ENCODE peak calls at places on chromosomes 7 and 10, in four cellular contexts. P is lung, U is HFF-Myc, L is cardiac muscle cell. X is an unnamed sample.

GRCh38 chr7:55774327-55775050 is 88.1 kb downstream of the SEPTIN14 start:
- DNase-seq in P (peak; percentile 30), U (no peak), L (no peak), X (no peak)

GRCh38 chr10:107814865-107815487 is 650.5 kb upstream of the SORCS1 start:
- DNase-seq in P (peak; percentile 36), U (peak; percentile 7), L (peak; percentile 58), X (no peak)

GRCh38 chr7:10973942-10974716 is 457 bp downstream of the PHF14 start:
- DNase-seq in P (no peak), U (peak; percentile 6), L (peak; percentile 40), X (no peak)

GRCh38 chr7:50533849-50534248 is 31.4 kb downstream of the DDC start:
- DNase-seq in P (peak; percentile 14), U (no peak), L (no peak), X (no peak)

GRCh38 chr10:130491698-130492050 is 355.5 kb downstream of the GLRX3 start:
- DNase-seq in P (no peak), U (no peak), L (no peak), X (no peak)

GRCh38 chr10:80504897-80505465 is 32.7 kb upstream of the SH2D4B start:
- DNase-seq in P (no peak), U (no peak), L (no peak), X (no peak)

GRCh38 chr7:17185690-17186070 is 112.8 kb upstream of the AHR start:
- DNase-seq in P (no peak), U (peak; percentile 49), L (peak; percentile 75), X (no peak)

GRCh38 chr7:16431646-16432424 is 10.5 kb upstream of the CRPPA start:
- DNase-seq in P (no peak), U (no peak), L (peak; percentile 30), X (no peak)

GRCh38 chr10:27745380-27745718 is 270 bp downstream of the MKX start:
- DNase-seq in P (no peak), U (no peak), L (no peak), X (no peak)

GRCh38 chr10:8766899-8767298 is 712.4 kb downstream of the GATA3 start:
- DNase-seq in P (no peak), U (no peak), L (no peak), X (no peak)

GRCh38 chr7:4712371-4713182 is 30.5 kb downstream of the FOXK1 start:
- DNase-seq in P (no peak), U (peak; percentile 56), L (no peak), X (no peak)

GRCh38 chr7:1512781-1513656 is 8.8 kb upstream of the INTS1 start:
- DNase-seq in P (no peak), U (no peak), L (peak; percentile 41), X (peak; percentile 22)

GRCh38 chr10:32955299-32955772 is 2.7 kb downstream of the ITGB1 start:
- DNase-seq in P (no peak), U (no peak), L (no peak), X (no peak)
- H3K4me3 ChIP-seq in P (no peak overlapping the region), U (peak overlapping the region; percentile 90), L (peak overlapping the region; percentile 7), X (peak overlapping the region; percentile 93)

DNA sequence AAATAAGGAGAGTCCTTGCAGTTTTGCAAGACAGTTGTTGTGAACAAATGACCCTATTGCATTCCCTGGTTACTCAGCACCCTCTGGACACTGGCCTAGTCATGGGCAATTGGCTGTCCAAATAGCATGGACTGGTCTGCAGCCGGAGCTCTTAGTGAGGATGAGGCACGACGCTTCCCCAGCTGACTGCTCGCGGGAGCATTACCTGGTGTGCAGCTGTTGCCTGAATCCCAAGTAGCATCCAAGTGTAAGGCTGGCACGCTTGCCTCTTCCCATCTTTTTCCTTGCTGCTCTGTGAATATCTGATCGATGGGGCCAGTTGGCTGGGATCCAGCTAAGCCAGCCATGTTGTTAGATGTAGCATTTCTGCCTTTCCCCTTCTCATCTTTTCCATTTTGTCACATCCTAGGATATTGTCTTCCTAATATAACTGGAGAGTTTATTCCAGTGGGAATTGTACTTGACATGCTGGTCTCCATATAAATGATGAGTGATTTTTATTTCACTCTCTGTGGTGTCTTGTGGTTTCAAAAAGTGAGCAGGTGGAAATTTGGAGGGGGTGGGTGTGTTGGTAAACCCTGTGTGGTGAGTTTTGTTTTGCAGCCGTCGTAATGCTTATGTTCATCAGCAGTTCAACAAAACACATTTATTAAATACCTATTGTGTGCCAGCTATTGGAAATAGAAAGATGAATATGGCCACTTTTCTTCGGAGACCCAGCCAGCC is 99.9 kb downstream of the SND1 start:
- DNase-seq in P (no peak), U (no peak), L (peak; percentile 52), X (no peak)
- H3K4me3 ChIP-seq in P (no peak overlapping the region), U (no peak overlapping the region), L (no peak overlapping the region), X (no peak overlapping the region)

DNA sequence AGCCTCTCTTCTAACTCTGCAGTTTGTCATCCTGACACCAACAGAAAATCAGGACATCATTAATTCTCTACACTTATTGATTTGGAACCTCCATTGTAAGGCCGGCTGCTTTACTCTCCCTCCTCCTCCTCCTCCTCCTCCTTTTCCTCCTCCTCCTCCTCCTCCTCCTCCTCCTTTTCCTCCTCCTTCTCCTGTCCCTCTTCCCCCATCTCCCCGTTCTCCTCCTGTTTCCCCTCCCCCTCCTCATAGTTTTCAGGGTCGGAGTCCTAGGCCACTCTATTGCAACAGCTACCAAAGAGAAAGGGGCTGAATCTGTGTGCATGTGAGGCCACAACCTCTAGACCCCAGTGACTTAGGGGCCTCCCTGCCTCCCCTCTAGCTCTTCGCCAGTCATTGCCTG is 136.1 kb downstream of the HECW1 start:
- DNase-seq in P (no peak), U (no peak), L (no peak), X (no peak)
- H3K4me3 ChIP-seq in P (no peak overlapping the region), U (peak overlapping the region; percentile 43), L (no peak overlapping the region), X (no peak overlapping the region)

GRCh38 chr7:77904252-77904651 is 105.7 kb downstream of the PHTF2 start:
- DNase-seq in P (no peak), U (no peak), L (no peak), X (no peak)
- H3K4me3 ChIP-seq in P (no peak overlapping the region), U (no peak overlapping the region), L (no peak overlapping the region), X (no peak overlapping the region)

GRCh38 chr10:89303161-89303560 is 1.3 kb downstream of the IFIT2 start:
- DNase-seq in P (no peak), U (no peak), L (no peak), X (no peak)
- H3K4me3 ChIP-seq in P (peak overlapping the region; percentile 6), U (no peak overlapping the region), L (no peak overlapping the region), X (peak overlapping the region; percentile 5)

DNA sequence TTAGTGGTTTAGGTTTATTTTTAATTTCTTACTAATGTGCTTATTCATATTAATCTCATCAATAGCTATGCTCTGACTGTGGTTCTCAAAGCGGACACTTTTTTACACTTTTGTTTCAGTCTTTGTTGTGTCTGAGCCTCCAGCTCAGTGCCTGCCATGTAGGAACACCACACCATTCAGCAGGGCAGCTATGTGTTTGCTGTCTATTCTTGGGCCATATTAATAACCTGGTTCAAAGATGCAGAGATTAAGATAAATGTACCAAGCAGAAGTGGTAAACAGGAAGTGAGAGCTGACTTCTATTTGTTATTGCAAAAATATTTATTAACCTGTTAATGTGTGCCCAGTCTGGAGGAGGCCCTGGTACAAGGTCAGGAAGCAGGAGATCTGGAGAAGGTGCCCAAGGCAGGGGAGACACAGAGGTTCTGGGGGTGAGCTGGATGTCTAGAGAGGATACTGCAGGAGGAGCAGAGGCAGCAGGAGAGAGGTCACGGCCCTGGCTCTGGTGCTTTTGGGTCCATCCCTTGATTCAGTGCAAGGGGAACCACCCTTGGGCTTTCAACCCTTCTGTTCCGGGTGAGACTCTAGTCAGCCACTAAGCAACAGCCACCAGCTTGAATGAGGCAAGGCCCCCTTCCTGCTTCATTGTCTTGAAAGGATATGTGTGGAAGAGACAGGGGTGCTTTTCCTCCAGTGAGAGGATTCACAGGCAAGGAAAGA is 1.9 kb downstream of the TBXAS1 start:
- DNase-seq in P (no peak), U (no peak), L (no peak), X (no peak)
- H3K4me3 ChIP-seq in P (no peak overlapping the region), U (no peak overlapping the region), L (no peak overlapping the region), X (peak overlapping the region; percentile 25)

GRCh38 chr7:88759956-88760515 is 536 bp downstream of the ZNF804B start:
- DNase-seq in P (no peak), U (no peak), L (no peak), X (no peak)

GRCh38 chr7:88758355-88759215 is 915 bp upstream of the ZNF804B start:
- DNase-seq in P (no peak), U (no peak), L (peak; percentile 22), X (no peak)

GRCh38 chr7:88761779-88762178 is 2.3 kb downstream of the ZNF804B start:
- DNase-seq in P (no peak), U (no peak), L (no peak), X (no peak)

GRCh38 chr7:88757371-88757770 is 2.1 kb upstream of the ZNF804B start:
- DNase-seq in P (no peak), U (no peak), L (no peak), X (no peak)

DNA sequence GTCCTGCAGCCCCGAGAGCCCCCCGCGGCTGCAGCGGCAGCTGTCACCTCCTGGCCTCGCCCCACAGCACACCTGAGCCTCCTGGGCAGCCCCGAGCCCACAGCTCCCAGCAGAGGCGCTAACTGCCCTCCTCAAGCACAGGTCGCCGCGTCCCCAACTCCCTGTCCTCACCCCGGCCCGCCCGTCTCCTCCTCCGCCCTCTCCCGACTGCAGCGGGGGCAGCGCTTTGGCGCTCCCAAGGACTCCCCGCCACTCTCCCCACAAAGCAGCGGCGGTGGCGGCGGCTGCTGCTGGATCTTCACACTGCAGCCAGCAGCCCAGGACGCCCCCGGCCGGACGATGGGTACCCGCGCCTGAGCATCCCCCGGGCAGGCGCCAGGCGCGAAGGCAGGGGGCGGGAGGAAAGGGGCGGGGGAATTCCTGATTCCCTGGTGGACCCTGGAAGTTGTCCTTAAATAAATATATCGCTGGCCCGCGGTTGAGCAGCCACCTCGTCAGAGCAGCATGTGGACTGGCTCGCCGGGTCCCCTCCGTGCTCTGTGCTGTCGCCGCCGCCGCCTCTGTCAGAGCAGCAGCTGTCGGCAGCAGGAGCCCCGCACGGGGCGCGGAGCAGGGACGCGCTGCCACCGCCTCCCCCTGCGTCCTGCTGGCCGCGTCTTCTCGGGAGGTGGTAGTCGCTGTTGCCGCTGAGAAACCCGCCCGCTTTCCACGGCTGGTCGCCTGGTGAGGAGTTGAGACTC is at the start of gene ZNF804B:
- DNase-seq in P (no peak), U (no peak), L (no peak), X (no peak)
- H3K4me3 ChIP-seq in P (no peak within 1 kb of the TSS), U (no peak within 1 kb of the TSS), L (peak within 1 kb of the TSS; percentile 30), X (no peak within 1 kb of the TSS)

GRCh38 chr7:93574646-93575554 is at the start of gene CALCR:
- DNase-seq in P (no peak), U (no peak), L (no peak), X (no peak)
- H3K4me3 ChIP-seq in P (no peak within 1 kb of the TSS), U (no peak within 1 kb of the TSS), L (peak within 1 kb of the TSS; percentile 47), X (no peak within 1 kb of the TSS)

GRCh38 chr7:120502825-120503224 is 229.8 kb downstream of the KCND2 start:
- DNase-seq in P (no peak), U (no peak), L (no peak), X (no peak)

GRCh38 chr7:120505770-120506169 is 232.8 kb downstream of the KCND2 start:
- DNase-seq in P (no peak), U (no peak), L (no peak), X (no peak)

DNA sequence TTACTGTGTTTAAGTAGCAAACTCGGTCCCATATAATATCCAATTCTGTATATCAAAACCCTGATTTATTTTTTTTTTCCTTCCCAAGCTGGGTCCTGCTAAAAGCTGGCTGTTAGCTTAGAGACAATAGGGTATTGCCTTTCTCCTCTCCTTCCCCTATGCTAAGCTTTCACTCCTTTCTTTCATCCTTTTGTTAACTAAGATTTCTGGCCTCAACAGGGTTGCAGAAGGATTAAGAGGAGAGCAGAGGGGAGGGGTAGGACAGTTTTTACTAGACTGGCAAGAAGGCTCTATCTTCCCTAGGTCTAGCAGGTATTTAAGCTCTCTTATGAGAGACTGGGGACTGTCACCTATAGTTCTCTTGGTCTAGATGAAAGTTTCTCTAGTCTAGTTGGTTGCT is 229.2 kb downstream of the KCND2 start:
- DNase-seq in P (no peak), U (no peak), L (no peak), X (no peak)
- H3K4me3 ChIP-seq in P (no peak overlapping the region), U (no peak overlapping the region), L (no peak overlapping the region), X (no peak overlapping the region)

X was measured in effector memory CD4-positive, alpha-beta T cell.